ENCODE peak calls at places on chromosome 4, in ten cellular contexts. U, P, N, R, I, O, Z, F, K and S are unnamed samples.

GRCh38 chr4:141388483-141388882 is 167.8 kb downstream of the ZNF330 start:
- DNase-seq in U (peak), Z (no peak), F (no peak), P (no peak), K (no peak), N (no peak), I (no peak), R (peak), O (no peak), S (peak)

GRCh38 chr4:15395342-15395741 is 32.5 kb upstream of the C1QTNF7 start:
- DNase-seq in I (no peak), R (no peak), F (no peak), P (no peak), N (no peak), U (no peak), K (no peak), Z (no peak), O (no peak), S (no peak)

GRCh38 chr4:4719446-4719845 is 140.0 kb upstream of the MSX1 start:
- DNase-seq in I (no peak), N (no peak), K (no peak), F (no peak), O (no peak), U (no peak), Z (no peak), P (no peak), R (no peak), S (no peak)

GRCh38 chr4:41281038-41281634 is 24.4 kb downstream of the UCHL1 start:
- DNase-seq in Z (peak), I (no peak), R (peak), N (no peak), U (peak), P (no peak), K (peak), O (no peak), F (peak), S (peak)

GRCh38 chr4:124640037-124640730 is 72.3 kb downstream of the ANKRD50 start:
- DNase-seq in U (peak), P (no peak), I (no peak), N (no peak), O (no peak), Z (no peak), R (peak), K (no peak), F (no peak), S (peak)

GRCh38 chr4:183201331-183201730 is 102.3 kb downstream of the WWC2 start:
- DNase-seq in F (no peak), P (no peak), K (no peak), Z (no peak), N (no peak), O (no peak), R (peak), I (no peak), U (peak), S (peak)

GRCh38 chr4:6937748-6938147 is 28.1 kb downstream of the TBC1D14 start:
- DNase-seq in F (no peak), O (no peak), U (no peak), K (no peak), P (no peak), N (no peak), R (no peak), Z (no peak), I (no peak), S (no peak)

GRCh38 chr4:7423801-7424552 is 10.8 kb downstream of the PSAPL1 start:
- DNase-seq in N (peak), O (no peak), I (peak), P (no peak), R (no peak), Z (no peak), K (no peak), U (no peak), F (no peak), S (no peak)

GRCh38 chr4:184959309-184959708 is 59.0 kb upstream of the HELT start:
- DNase-seq in Z (no peak), F (no peak), I (no peak), K (no peak), O (no peak), U (no peak), P (no peak), N (no peak), R (no peak), S (no peak)

GRCh38 chr4:38563703-38564490 is 100.1 kb upstream of the KLF3 start:
- DNase-seq in K (no peak), N (no peak), P (no peak), U (peak), R (no peak), O (no peak), Z (no peak), F (peak), I (no peak), S (peak)

GRCh38 chr4:86033171-86033570 is 326.7 kb downstream of the MAPK10 start:
- DNase-seq in P (no peak), U (peak), Z (peak), I (no peak), R (peak), N (no peak), F (no peak), O (peak), K (peak), S (peak)

GRCh38 chr4:128347930-128348660 is 60.5 kb upstream of the PGRMC2 start:
- DNase-seq in F (no peak), U (peak), O (no peak), N (no peak), P (no peak), I (no peak), K (no peak), Z (no peak), R (peak), S (peak)

GRCh38 chr4:110780538-110780937 is 157.7 kb upstream of the PITX2 start:
- DNase-seq in R (no peak), P (no peak), O (no peak), U (no peak), Z (no peak), I (no peak), K (no peak), F (no peak), N (no peak), S (no peak)

GRCh38 chr4:5916229-5916628 is 23.3 kb upstream of the CRMP1 start:
- DNase-seq in O (no peak), Z (no peak), R (no peak), P (no peak), F (no peak), U (no peak), N (no peak), K (no peak), I (no peak), S (no peak)

GRCh38 chr4:151808120-151808529 is 47.3 kb upstream of the GATB start:
- DNase-seq in I (no peak), O (peak), K (no peak), R (no peak), F (no peak), U (no peak), P (no peak), N (peak), Z (peak), S (peak)

GRCh38 chr4:30847157-30847556 is 127.0 kb downstream of the PCDH7 start:
- DNase-seq in N (no peak), K (no peak), Z (no peak), I (no peak), U (peak), P (no peak), O (no peak), R (no peak), F (no peak), S (no peak)

GRCh38 chr4:59612235-59612634 is 1587.9 kb upstream of the ADGRL3 start:
- DNase-seq in Z (no peak), N (no peak), P (no peak), O (no peak), U (peak), F (no peak), I (no peak), K (no peak), R (peak), S (peak)

GRCh38 chr4:14879643-14880042 is 122.6 kb upstream of the CPEB2 start:
- DNase-seq in F (no peak), O (no peak), R (no peak), P (no peak), N (no peak), Z (no peak), K (no peak), I (no peak), U (no peak), S (no peak)

GRCh38 chr4:6199344-6199921 is 916 bp downstream of the JAKMIP1 start:
- DNase-seq in R (no peak), I (no peak), F (no peak), U (no peak), Z (no peak), K (no peak), N (no peak), P (peak), O (no peak), S (peak)

GRCh38 chr4:180828455-180829018 is 1414.7 kb upstream of the TENM3 start:
- DNase-seq in I (no peak), P (no peak), U (peak), K (no peak), R (peak), Z (no peak), N (no peak), F (peak), O (no peak), S (no peak)

GRCh38 chr4:146932111-146932510 is 13.6 kb downstream of the TTC29 start:
- DNase-seq in Z (no peak), F (no peak), K (no peak), I (no peak), R (no peak), N (no peak), U (no peak), O (no peak), P (no peak), S (no peak)

GRCh38 chr4:187586892-187587291 is 408.7 kb upstream of the ZFP42 start:
- DNase-seq in I (no peak), R (no peak), O (no peak), F (peak), K (no peak), Z (no peak), P (no peak), U (no peak), N (no peak), S (peak)

GRCh38 chr4:182764137-182764536 is 153.0 kb downstream of the DCTD start:
- DNase-seq in I (no peak), O (no peak), P (no peak), Z (no peak), U (no peak), K (no peak), F (no peak), N (no peak), R (no peak), S (no peak)

GRCh38 chr4:69689530-69690111 is 36.6 kb upstream of the UGT2A1 start:
- DNase-seq in K (no peak), R (peak), U (peak), Z (no peak), O (no peak), F (peak), I (no peak), N (no peak), P (peak), S (no peak)

GRCh38 chr4:74531952-74532794 is 87.2 kb downstream of the AREG start:
- DNase-seq in N (no peak), K (no peak), I (no peak), O (no peak), Z (no peak), R (peak), U (peak), P (peak), F (peak), S (peak)

DNA sequence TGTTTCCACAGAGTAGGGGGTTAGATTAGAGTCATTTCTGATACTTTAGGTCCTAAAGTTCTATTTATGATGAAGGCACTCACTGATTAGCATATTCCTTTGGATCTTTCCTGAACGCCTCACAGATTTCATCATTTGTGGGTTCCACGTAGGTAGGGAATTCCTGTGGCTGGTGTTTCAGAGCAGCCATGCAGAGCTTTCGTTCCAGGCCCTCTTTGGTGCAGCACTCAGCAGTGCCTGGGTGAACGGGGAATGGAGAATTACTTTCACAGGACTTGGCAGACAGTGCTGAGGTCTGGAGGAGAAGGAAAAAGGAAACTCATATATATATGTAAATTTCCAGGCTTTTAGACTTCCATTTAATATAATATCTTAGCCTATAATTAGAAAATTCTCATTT is 18.5 kb downstream of the GC start:
- DNase-seq in P (no peak), F (no peak), U (peak), Z (no peak), O (no peak), I (no peak), K (no peak), R (peak), N (no peak), S (no peak)
- TF ChIP-seq CTCF in P (no peak), F (no peak), U (no peak), Z (no peak), O (no peak), I (no peak), K (no peak), R (no peak), N (no peak), S (no peak)

DNA sequence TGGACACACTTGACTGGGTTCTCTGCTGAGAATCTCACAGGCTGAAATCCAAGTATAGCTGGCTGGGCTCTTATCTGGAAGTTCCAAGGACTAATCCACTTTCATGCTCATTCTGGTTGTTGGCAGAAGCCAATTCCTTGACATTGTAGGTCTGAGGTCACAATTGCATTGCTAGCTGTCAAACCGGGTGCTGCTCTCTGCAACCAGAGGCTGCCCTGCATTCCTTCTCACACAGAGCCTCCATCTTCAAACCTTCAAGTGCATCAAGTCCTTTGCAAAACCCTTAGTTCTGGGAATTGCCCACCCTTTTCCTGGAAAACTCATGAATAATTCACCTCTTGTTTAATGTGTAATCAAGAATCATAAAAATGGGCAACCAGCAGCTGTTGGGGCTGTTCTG is 404.2 kb downstream of the KCNIP4 start:
- DNase-seq in F (no peak), K (no peak), Z (no peak), O (no peak), I (no peak), R (no peak), U (no peak), N (no peak), P (no peak), S (no peak)
- H3K4me3 ChIP-seq in F (no peak), K (no peak), Z (no peak), O (no peak), I (no peak), R (no peak), U (no peak), N (no peak), P (no peak), S (no peak)

GRCh38 chr4:158895797-158896442 is 127.1 kb downstream of the FNIP2 start:
- DNase-seq in U (peak), R (no peak), Z (no peak), I (no peak), F (no peak), N (no peak), P (no peak), K (peak), O (no peak), S (no peak)
- TF ChIP-seq CTCF in U (no peak), R (no peak), Z (no peak), I (no peak), F (peak), N (peak), P (peak), K (no peak), O (peak), S (no peak)

GRCh38 chr4:158376441-158376840 is 145.2 kb upstream of the RXFP1 start:
- DNase-seq in K (no peak), U (peak), F (no peak), N (no peak), Z (no peak), P (no peak), R (peak), O (no peak), I (no peak), S (no peak)

GRCh38 chr4:158374318-158374717 is 147.4 kb upstream of the RXFP1 start:
- DNase-seq in P (no peak), I (no peak), U (no peak), R (no peak), F (no peak), K (no peak), O (no peak), N (no peak), Z (no peak), S (no peak)

GRCh38 chr4:158371158-158371557 is 150.5 kb upstream of the RXFP1 start:
- DNase-seq in R (peak), F (no peak), Z (no peak), N (no peak), K (no peak), O (no peak), P (no peak), I (no peak), U (peak), S (peak)
- H3K4me3 ChIP-seq in R (no peak), F (no peak), Z (no peak), N (no peak), K (no peak), O (no peak), P (no peak), I (no peak), U (no peak), S (no peak)

GRCh38 chr4:153432971-153433752 is 33.0 kb upstream of the TMEM131L start:
- DNase-seq in F (peak), Z (peak), U (peak), O (peak), K (peak), P (peak), I (peak), N (no peak), R (peak), S (peak)
- TF ChIP-seq CTCF in F (peak), Z (no peak), U (peak), O (peak), K (peak), P (peak), I (peak), N (peak), R (peak), S (peak)

GRCh38 chr4:89316931-89317366 is 9.3 kb upstream of the GPRIN3 start:
- DNase-seq in O (no peak), K (no peak), Z (no peak), N (no peak), U (peak), I (no peak), R (peak), P (no peak), F (no peak), S (peak)
- H3K4me3 ChIP-seq in O (no peak), K (no peak), Z (no peak), N (no peak), U (no peak), I (peak), R (no peak), P (no peak), F (no peak), S (no peak)

GRCh38 chr4:120871173-120871572 is 51.4 kb downstream of the PRDM5 start:
- DNase-seq in N (no peak), R (no peak), U (no peak), F (no peak), K (no peak), O (no peak), Z (no peak), I (no peak), P (no peak), S (no peak)

GRCh38 chr4:120869511-120870278 is 52.8 kb downstream of the PRDM5 start:
- DNase-seq in O (no peak), K (no peak), P (no peak), R (no peak), F (peak), U (peak), Z (no peak), N (no peak), I (no peak), S (no peak)

GRCh38 chr4:120865985-120866384 is 56.5 kb downstream of the PRDM5 start:
- DNase-seq in Z (no peak), F (no peak), N (no peak), P (no peak), I (no peak), O (no peak), U (no peak), K (no peak), R (no peak), S (no peak)

GRCh38 chr4:120873554-120873953 is 49.0 kb downstream of the PRDM5 start:
- DNase-seq in F (no peak), R (peak), U (peak), K (no peak), P (no peak), O (no peak), Z (no peak), N (no peak), I (no peak), S (no peak)

DNA sequence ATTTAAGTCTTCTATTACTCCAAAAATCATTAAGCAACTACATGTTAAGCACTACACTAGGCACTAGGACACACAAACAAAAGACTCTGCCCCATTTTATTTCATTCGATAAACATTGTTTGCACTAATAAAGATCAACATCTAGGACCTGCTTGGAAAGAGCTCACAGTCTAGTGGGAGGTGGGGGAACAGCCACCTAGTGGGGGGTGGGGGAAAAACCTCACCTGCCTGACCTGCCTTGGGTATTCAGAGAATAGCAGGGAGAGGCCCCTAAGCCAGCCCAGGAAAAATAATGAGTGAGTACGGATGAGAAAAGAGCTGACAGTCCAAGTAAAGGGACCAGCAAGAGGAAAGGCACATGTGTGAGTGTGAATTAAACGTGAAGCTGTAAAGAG is 52.2 kb downstream of the PRDM5 start:
- DNase-seq in R (no peak), P (no peak), F (no peak), N (no peak), K (no peak), O (no peak), Z (no peak), U (no peak), I (no peak), S (no peak)
- TF ChIP-seq CTCF in R (no peak), P (peak), F (no peak), N (no peak), K (no peak), O (no peak), Z (no peak), U (no peak), I (no peak), S (no peak)

GRCh38 chr4:55488716-55489115 is 58.0 kb downstream of the CLOCK start:
- DNase-seq in U (no peak), R (no peak), K (no peak), N (no peak), Z (no peak), O (no peak), P (no peak), I (no peak), F (no peak), S (no peak)

GRCh38 chr4:55491486-55491885 is 55.2 kb downstream of the CLOCK start:
- DNase-seq in K (no peak), P (no peak), F (no peak), O (no peak), N (no peak), I (no peak), U (peak), Z (no peak), R (peak), S (peak)

GRCh38 chr4:55485821-55486220 is 60.9 kb downstream of the CLOCK start:
- DNase-seq in F (no peak), R (no peak), N (no peak), P (no peak), O (no peak), I (no peak), U (peak), K (no peak), Z (no peak), S (peak)
- H3K4me3 ChIP-seq in F (no peak), R (no peak), N (no peak), P (no peak), O (no peak), I (no peak), U (no peak), K (no peak), Z (no peak), S (no peak)

GRCh38 chr4:168264903-168265302 is 53.6 kb downstream of the DDX60 start:
- DNase-seq in F (peak), P (no peak), Z (no peak), N (no peak), U (peak), R (no peak), K (no peak), O (peak), I (no peak), S (no peak)
- TF ChIP-seq CTCF in F (no peak), P (no peak), Z (no peak), N (no peak), U (no peak), R (no peak), K (no peak), O (no peak), I (no peak), S (no peak)

DNA sequence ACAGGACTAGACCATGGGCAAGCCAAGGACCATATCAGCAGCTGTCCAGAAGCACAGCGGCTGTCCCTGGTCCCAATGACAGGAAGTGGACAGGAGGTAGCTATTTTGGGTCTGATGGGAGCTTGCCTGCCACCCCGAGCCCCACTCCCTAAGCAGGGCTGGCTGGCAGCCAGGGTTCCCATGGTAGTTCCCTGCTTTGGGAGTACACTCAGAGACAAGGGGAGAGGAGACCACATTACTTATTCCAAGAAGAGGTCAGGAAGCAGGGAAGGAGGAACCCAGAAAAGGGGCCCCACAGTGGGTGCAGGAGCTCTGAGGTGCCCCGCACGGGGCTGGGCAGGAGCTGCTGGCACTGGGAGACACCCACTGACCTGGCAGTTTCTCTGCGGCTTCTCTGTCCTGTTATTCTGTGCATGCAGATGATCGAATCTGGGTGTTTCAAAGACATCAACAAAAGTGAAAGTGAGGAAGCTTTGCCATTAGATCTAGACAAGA is 36.3 kb downstream of the HTT-AS start:
- DNase-seq in F (no peak), K (no peak), I (peak), U (no peak), Z (no peak), N (peak), O (peak), P (peak), R (peak), S (no peak)
- H3K4me3 ChIP-seq in F (no peak), K (peak), I (peak), U (peak), Z (no peak), N (peak), O (no peak), P (peak), R (no peak), S (no peak)